ENCODE peak calls at places on chromosome 17, in eight cellular contexts. One of them, this sample, is unnamed.
A peak's percentile ranks its signal among the peaks of the same experiment; 100 is the strongest.

GRCh38 chr17:38861399-38861843 is 7.9 kb upstream of the RPL23 start:
- ATAC-seq in HCT116: peak; percentile 74
- ATAC-seq in effector memory CD8-positive, alpha-beta T cell: no peak
- ATAC-seq in Right ventricle myocardium superior: no peak
- ATAC-seq in sciatic nerve: no peak
- ATAC-seq in psoas muscle: no peak
- ATAC-seq in activated CD8-positive, alpha-beta T cell treated with anti-CD3 and anti-CD28 coated beads, Interleukin-2, amount 10 ng/mL, durations not matched to agents 7 days and 5 days: peak; percentile 44
- ATAC-seq in WTC11: peak; percentile 89
- ATAC-seq in this sample: no peak

GRCh38 chr17:79706931-79707382 is 23.8 kb upstream of the ENPP7 start:
- ATAC-seq in HCT116: no peak
- ATAC-seq in effector memory CD8-positive, alpha-beta T cell: no peak
- ATAC-seq in Right ventricle myocardium superior: peak; percentile 22
- ATAC-seq in sciatic nerve: peak; percentile 63
- ATAC-seq in psoas muscle: no peak
- ATAC-seq in activated CD8-positive, alpha-beta T cell treated with anti-CD3 and anti-CD28 coated beads, Interleukin-2, amount 10 ng/mL, durations not matched to agents 7 days and 5 days: no peak
- ATAC-seq in WTC11: no peak
- ATAC-seq in this sample: no peak

GRCh38 chr17:41959336-41960095 is 7.1 kb upstream of the CNP start:
- ATAC-seq in HCT116: peak; percentile 86
- ATAC-seq in effector memory CD8-positive, alpha-beta T cell: no peak
- ATAC-seq in Right ventricle myocardium superior: peak; percentile 69
- ATAC-seq in sciatic nerve: peak; percentile 65
- ATAC-seq in psoas muscle: peak; percentile 70
- ATAC-seq in activated CD8-positive, alpha-beta T cell treated with anti-CD3 and anti-CD28 coated beads, Interleukin-2, amount 10 ng/mL, durations not matched to agents 7 days and 5 days: no peak
- ATAC-seq in WTC11: peak; percentile 84
- ATAC-seq in this sample: no peak

GRCh38 chr17:58818654-58819053 is 63.0 kb downstream of the PPM1E start:
- ATAC-seq in HCT116: no peak
- ATAC-seq in effector memory CD8-positive, alpha-beta T cell: no peak
- ATAC-seq in Right ventricle myocardium superior: no peak
- ATAC-seq in sciatic nerve: no peak
- ATAC-seq in psoas muscle: no peak
- ATAC-seq in activated CD8-positive, alpha-beta T cell treated with anti-CD3 and anti-CD28 coated beads, Interleukin-2, amount 10 ng/mL, durations not matched to agents 7 days and 5 days: no peak
- ATAC-seq in WTC11: no peak
- ATAC-seq in this sample: no peak

GRCh38 chr17:3678095-3678820 is 9.6 kb downstream of the EMC6 start:
- ATAC-seq in HCT116: no peak
- ATAC-seq in effector memory CD8-positive, alpha-beta T cell: no peak
- ATAC-seq in Right ventricle myocardium superior: no peak
- ATAC-seq in sciatic nerve: no peak
- ATAC-seq in psoas muscle: peak; percentile 21
- ATAC-seq in activated CD8-positive, alpha-beta T cell treated with anti-CD3 and anti-CD28 coated beads, Interleukin-2, amount 10 ng/mL, durations not matched to agents 7 days and 5 days: no peak
- ATAC-seq in WTC11: peak; percentile 87
- ATAC-seq in this sample: no peak

GRCh38 chr17:38981640-38982039 is 14.4 kb upstream of the FBXO47 start:
- ATAC-seq in HCT116: no peak
- ATAC-seq in effector memory CD8-positive, alpha-beta T cell: no peak
- ATAC-seq in Right ventricle myocardium superior: no peak
- ATAC-seq in sciatic nerve: no peak
- ATAC-seq in psoas muscle: no peak
- ATAC-seq in activated CD8-positive, alpha-beta T cell treated with anti-CD3 and anti-CD28 coated beads, Interleukin-2, amount 10 ng/mL, durations not matched to agents 7 days and 5 days: no peak
- ATAC-seq in WTC11: no peak
- ATAC-seq in this sample: no peak

GRCh38 chr17:64647817-64648216 is 14.3 kb downstream of the SMURF2 start:
- ATAC-seq in HCT116: no peak
- ATAC-seq in effector memory CD8-positive, alpha-beta T cell: no peak
- ATAC-seq in Right ventricle myocardium superior: no peak
- ATAC-seq in sciatic nerve: no peak
- ATAC-seq in psoas muscle: no peak
- ATAC-seq in activated CD8-positive, alpha-beta T cell treated with anti-CD3 and anti-CD28 coated beads, Interleukin-2, amount 10 ng/mL, durations not matched to agents 7 days and 5 days: no peak
- ATAC-seq in WTC11: no peak
- ATAC-seq in this sample: no peak

GRCh38 chr17:72560303-72561247 is 439.8 kb downstream of the SOX9 start:
- ATAC-seq in HCT116: peak; percentile 78
- ATAC-seq in effector memory CD8-positive, alpha-beta T cell: peak; percentile 65
- ATAC-seq in Right ventricle myocardium superior: peak; percentile 84
- ATAC-seq in sciatic nerve: peak; percentile 82
- ATAC-seq in psoas muscle: no peak
- ATAC-seq in activated CD8-positive, alpha-beta T cell treated with anti-CD3 and anti-CD28 coated beads, Interleukin-2, amount 10 ng/mL, durations not matched to agents 7 days and 5 days: peak; percentile 76
- ATAC-seq in WTC11: peak; percentile 66
- ATAC-seq in this sample: peak; percentile 60

GRCh38 chr17:60039509-60040442 is 38.9 kb downstream of the HEATR6 start:
- ATAC-seq in HCT116: no peak
- ATAC-seq in effector memory CD8-positive, alpha-beta T cell: no peak
- ATAC-seq in Right ventricle myocardium superior: no peak
- ATAC-seq in sciatic nerve: no peak
- ATAC-seq in psoas muscle: no peak
- ATAC-seq in activated CD8-positive, alpha-beta T cell treated with anti-CD3 and anti-CD28 coated beads, Interleukin-2, amount 10 ng/mL, durations not matched to agents 7 days and 5 days: no peak
- ATAC-seq in WTC11: no peak
- ATAC-seq in this sample: no peak

GRCh38 chr17:13353590-13353989 is 248.1 kb downstream of the HS3ST3A1 start:
- ATAC-seq in HCT116: no peak
- ATAC-seq in effector memory CD8-positive, alpha-beta T cell: no peak
- ATAC-seq in Right ventricle myocardium superior: peak; percentile 91
- ATAC-seq in sciatic nerve: no peak
- ATAC-seq in psoas muscle: no peak
- ATAC-seq in activated CD8-positive, alpha-beta T cell treated with anti-CD3 and anti-CD28 coated beads, Interleukin-2, amount 10 ng/mL, durations not matched to agents 7 days and 5 days: no peak
- ATAC-seq in WTC11: no peak
- ATAC-seq in this sample: no peak

GRCh38 chr17:4823373-4824089 is 9.6 kb upstream of the MINK1 start:
- ATAC-seq in HCT116: peak; percentile 20
- ATAC-seq in effector memory CD8-positive, alpha-beta T cell: no peak
- ATAC-seq in Right ventricle myocardium superior: no peak
- ATAC-seq in sciatic nerve: no peak
- ATAC-seq in psoas muscle: no peak
- ATAC-seq in activated CD8-positive, alpha-beta T cell treated with anti-CD3 and anti-CD28 coated beads, Interleukin-2, amount 10 ng/mL, durations not matched to agents 7 days and 5 days: no peak
- ATAC-seq in WTC11: no peak
- ATAC-seq in this sample: no peak

GRCh38 chr17:27545562-27546229 is 85.3 kb upstream of the LGALS9 start:
- ATAC-seq in HCT116: peak; percentile 52
- ATAC-seq in effector memory CD8-positive, alpha-beta T cell: no peak
- ATAC-seq in Right ventricle myocardium superior: no peak
- ATAC-seq in sciatic nerve: no peak
- ATAC-seq in psoas muscle: no peak
- ATAC-seq in activated CD8-positive, alpha-beta T cell treated with anti-CD3 and anti-CD28 coated beads, Interleukin-2, amount 10 ng/mL, durations not matched to agents 7 days and 5 days: no peak
- ATAC-seq in WTC11: peak; percentile 46
- ATAC-seq in this sample: no peak

GRCh38 chr17:9021985-9022552 is 759 bp downstream of the NTN1 start:
- ATAC-seq in HCT116: no peak
- ATAC-seq in effector memory CD8-positive, alpha-beta T cell: no peak
- ATAC-seq in Right ventricle myocardium superior: peak; percentile 72
- ATAC-seq in sciatic nerve: peak; percentile 41
- ATAC-seq in psoas muscle: peak; percentile 60
- ATAC-seq in activated CD8-positive, alpha-beta T cell treated with anti-CD3 and anti-CD28 coated beads, Interleukin-2, amount 10 ng/mL, durations not matched to agents 7 days and 5 days: peak; percentile 20
- ATAC-seq in WTC11: peak; percentile 14
- ATAC-seq in this sample: no peak

GRCh38 chr17:57645950-57646686 is 99.0 kb downstream of the CCDC182 start:
- ATAC-seq in HCT116: no peak
- ATAC-seq in effector memory CD8-positive, alpha-beta T cell: peak; percentile 96
- ATAC-seq in Right ventricle myocardium superior: no peak
- ATAC-seq in sciatic nerve: no peak
- ATAC-seq in psoas muscle: peak; percentile 84
- ATAC-seq in activated CD8-positive, alpha-beta T cell treated with anti-CD3 and anti-CD28 coated beads, Interleukin-2, amount 10 ng/mL, durations not matched to agents 7 days and 5 days: peak; percentile 68
- ATAC-seq in WTC11: no peak
- ATAC-seq in this sample: no peak

GRCh38 chr17:28662527-28662829 is 473 bp downstream of the SUPT6H start:
- ATAC-seq in HCT116: peak; percentile 3
- ATAC-seq in effector memory CD8-positive, alpha-beta T cell: no peak
- ATAC-seq in Right ventricle myocardium superior: no peak
- ATAC-seq in sciatic nerve: no peak
- ATAC-seq in psoas muscle: peak; percentile 28
- ATAC-seq in activated CD8-positive, alpha-beta T cell treated with anti-CD3 and anti-CD28 coated beads, Interleukin-2, amount 10 ng/mL, durations not matched to agents 7 days and 5 days: no peak
- ATAC-seq in WTC11: no peak
- ATAC-seq in this sample: no peak

GRCh38 chr17:17890773-17891759 is 54.3 kb upstream of the SREBF1 start:
- ATAC-seq in HCT116: peak; percentile 98
- ATAC-seq in effector memory CD8-positive, alpha-beta T cell: peak; percentile 65
- ATAC-seq in Right ventricle myocardium superior: peak; percentile 55
- ATAC-seq in sciatic nerve: peak; percentile 78
- ATAC-seq in psoas muscle: peak; percentile 80
- ATAC-seq in activated CD8-positive, alpha-beta T cell treated with anti-CD3 and anti-CD28 coated beads, Interleukin-2, amount 10 ng/mL, durations not matched to agents 7 days and 5 days: peak; percentile 81
- ATAC-seq in WTC11: peak; percentile 84
- ATAC-seq in this sample: no peak

GRCh38 chr17:70521821-70522256 is 352.5 kb downstream of the KCNJ2 start:
- ATAC-seq in HCT116: no peak
- ATAC-seq in effector memory CD8-positive, alpha-beta T cell: no peak
- ATAC-seq in Right ventricle myocardium superior: peak; percentile 87
- ATAC-seq in sciatic nerve: no peak
- ATAC-seq in psoas muscle: no peak
- ATAC-seq in activated CD8-positive, alpha-beta T cell treated with anti-CD3 and anti-CD28 coated beads, Interleukin-2, amount 10 ng/mL, durations not matched to agents 7 days and 5 days: no peak
- ATAC-seq in WTC11: no peak
- ATAC-seq in this sample: no peak

GRCh38 chr17:79982986-79983385 is 52.7 kb downstream of the TBC1D16 start:
- ATAC-seq in HCT116: no peak
- ATAC-seq in effector memory CD8-positive, alpha-beta T cell: no peak
- ATAC-seq in Right ventricle myocardium superior: no peak
- ATAC-seq in sciatic nerve: no peak
- ATAC-seq in psoas muscle: no peak
- ATAC-seq in activated CD8-positive, alpha-beta T cell treated with anti-CD3 and anti-CD28 coated beads, Interleukin-2, amount 10 ng/mL, durations not matched to agents 7 days and 5 days: no peak
- ATAC-seq in WTC11: no peak
- ATAC-seq in this sample: no peak

This sample was measured in stimulated activated memory B cell treated with anti-CD40 and anti-IgM and Interleukin-4, amounts not matched to agents 10 μg/mL and 1 μg/mL and 100 μg/mL, for 72 hours.